ENCODE peak calls at places on chromosomes 1 and 21, in five cellular contexts. X is SK-N-SH, A is A549, Q is K562, S is GM12878. U is an unnamed sample.

GRCh38 chr1:7565099-7565750 is 205.9 kb upstream of the VAMP3 start:
- DNase-seq in X (no peak), A (no peak), Q (no peak), S (no peak), U (no peak)

GRCh38 chr1:83796409-83796808 is 202.5 kb downstream of the TTLL7 start:
- DNase-seq in X (no peak), A (no peak), Q (no peak), S (no peak), U (no peak)

GRCh38 chr1:210571356-210572334 is 242.9 kb downstream of the HHAT start:
- DNase-seq in X (peak), A (no peak), Q (no peak), S (no peak), U (no peak)

GRCh38 chr1:59455206-59455605 is 158.3 kb downstream of the FGGY start:
- DNase-seq in X (no peak), A (peak), Q (no peak), S (no peak), U (peak)

GRCh38 chr1:117209094-117209493 is 1.6 kb downstream of the VTCN1 start:
- DNase-seq in X (no peak), A (no peak), Q (no peak), S (no peak), U (no peak)

GRCh38 chr21:30345014-30345413 is 3.4 kb downstream of the KRTAP23-1 start:
- DNase-seq in X (no peak), A (no peak), Q (no peak), S (no peak), U (no peak)

GRCh38 chr1:86754265-86754974 is 50.0 kb downstream of the SH3GLB1 start:
- DNase-seq in X (no peak), A (no peak), Q (no peak), S (no peak), U (no peak)

GRCh38 chr21:42983102-42983501 is 8.7 kb downstream of the PKNOX1 start:
- DNase-seq in X (no peak), A (no peak), Q (no peak), S (no peak), U (peak)

GRCh38 chr1:217881131-217881543 is 250.0 kb downstream of the SPATA17 start:
- DNase-seq in X (no peak), A (no peak), Q (no peak), S (no peak), U (no peak)

GRCh38 chr1:176994926-176995596 is 169.5 kb downstream of the ASTN1 start:
- DNase-seq in X (no peak), A (no peak), Q (no peak), S (no peak), U (no peak)

GRCh38 chr1:180632326-180633088 is 685 bp downstream of the XPR1 start:
- DNase-seq in X (peak), A (peak), Q (peak), S (no peak), U (no peak)

GRCh38 chr1:42282867-42283583 is 52.0 kb downstream of the FOXJ3 start:
- DNase-seq in X (no peak), A (peak), Q (no peak), S (no peak), U (peak)

GRCh38 chr21:36323032-36323431 is 3.0 kb downstream of the MORC3 start:
- DNase-seq in X (no peak), A (no peak), Q (peak), S (no peak), U (peak)

GRCh38 chr1:168509875-168510594 is 33.8 kb downstream of the XCL2 start:
- DNase-seq in X (no peak), A (no peak), Q (no peak), S (peak), U (no peak)

GRCh38 chr1:149888160-149888998 is 11.0 kb upstream of the BOLA1 start:
- DNase-seq in X (peak), A (peak), Q (peak), S (peak), U (peak)

GRCh38 chr1:154221815-154222081 is 993 bp downstream of the UBAP2L start:
- DNase-seq in X (no peak), A (peak), Q (no peak), S (no peak), U (peak)

GRCh38 chr1:24070821-24071393 is 41.0 kb downstream of the MYOM3 start:
- DNase-seq in X (peak), A (peak), Q (peak), S (peak), U (peak)

GRCh38 chr1:23124259-23125026 is 44.2 kb downstream of the LUZP1 start:
- DNase-seq in X (no peak), A (no peak), Q (no peak), S (no peak), U (no peak)

GRCh38 chr1:204565617-204566582 is 49.7 kb downstream of the MDM4 start:
- DNase-seq in X (peak), A (peak), Q (peak), S (no peak), U (peak)

GRCh38 chr1:9688599-9688998 is 37.1 kb downstream of the PIK3CD start:
- DNase-seq in X (no peak), A (no peak), Q (no peak), S (no peak), U (no peak)

GRCh38 chr1:9689011-9689706 is 37.6 kb downstream of the PIK3CD start:
- DNase-seq in X (peak), A (peak), Q (peak), S (no peak), U (peak)

GRCh38 chr1:9691108-9691445 is 39.5 kb downstream of the PIK3CD start:
- DNase-seq in X (no peak), A (no peak), Q (no peak), S (no peak), U (peak)

GRCh38 chr1:9690440-9691107 is 39.0 kb downstream of the PIK3CD start:
- DNase-seq in X (no peak), A (no peak), Q (no peak), S (no peak), U (no peak)

GRCh38 chr1:9689971-9690381 is 38.4 kb downstream of the PIK3CD start:
- DNase-seq in X (peak), A (no peak), Q (peak), S (no peak), U (no peak)
- TF ChIP-seq RCOR1 in X (no peak), A (no peak), Q (no peak), S (no peak), U (no peak)

DNA sequence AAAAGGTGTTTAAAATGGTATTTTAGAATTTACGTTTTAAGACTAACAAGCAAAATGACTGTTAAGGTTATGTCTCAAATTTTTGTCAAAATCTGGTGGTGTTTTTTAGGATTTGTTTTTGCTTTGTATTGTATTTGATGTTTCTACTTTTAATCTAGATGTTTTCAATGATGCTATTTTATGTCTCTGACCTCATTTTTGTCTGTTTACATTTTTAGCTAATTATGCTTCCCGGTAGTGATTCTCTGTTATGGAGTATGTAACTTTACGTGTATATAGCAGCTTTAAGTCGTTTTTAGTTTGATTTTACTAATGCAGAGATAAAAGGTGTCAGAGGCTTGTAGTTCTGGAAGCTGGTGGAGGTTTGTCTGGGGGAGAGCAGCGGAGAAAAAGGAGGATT is 71.8 kb downstream of the PRDM2 start:
- DNase-seq in X (no peak), A (no peak), Q (no peak), S (no peak), U (no peak)
- TF ChIP-seq RCOR1 in X (no peak), A (no peak), Q (no peak), S (no peak), U (no peak)

DNA sequence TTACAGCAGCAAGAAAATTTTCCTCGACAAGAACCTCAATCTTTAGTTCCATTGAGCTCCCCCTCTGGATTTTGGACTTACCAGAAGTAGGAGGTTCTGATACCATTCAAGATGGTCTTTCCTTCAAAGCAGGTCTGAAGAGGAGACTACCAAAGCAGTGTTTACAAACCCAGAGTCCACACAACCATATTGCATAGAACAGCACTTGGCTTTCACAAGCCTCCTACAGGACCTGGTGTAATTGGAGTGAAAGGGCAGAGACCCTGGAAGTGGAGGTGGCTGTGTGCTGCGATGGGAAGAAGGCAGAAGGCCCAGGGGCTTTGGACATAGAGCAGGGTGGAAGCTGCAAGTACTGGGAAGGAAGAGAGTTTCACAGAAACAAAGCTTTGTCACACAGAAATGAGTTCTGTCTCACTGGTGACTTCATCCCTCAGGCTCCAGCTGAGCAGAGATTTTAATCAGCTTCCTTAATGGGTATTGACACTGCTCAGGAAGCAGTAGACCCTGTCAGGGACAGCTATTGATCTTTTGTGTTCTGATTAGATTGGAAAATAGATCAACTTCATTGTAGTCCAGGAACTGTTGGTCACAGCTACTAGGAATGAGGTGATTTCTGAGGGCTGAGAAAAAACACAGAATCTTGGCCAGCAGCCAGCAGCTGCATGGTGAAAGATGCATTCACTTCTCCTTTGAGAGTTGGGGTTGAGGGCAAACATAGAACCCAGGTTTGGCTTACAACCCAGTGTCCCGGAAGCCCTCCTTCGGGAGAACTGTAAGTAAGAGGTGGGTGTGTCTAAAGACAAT is 124.0 kb downstream of the SYT2 start:
- DNase-seq in X (peak), A (no peak), Q (no peak), S (peak), U (peak)
- TF ChIP-seq RCOR1 in X (no peak), A (no peak), Q (no peak), S (no peak), U (no peak)

DNA sequence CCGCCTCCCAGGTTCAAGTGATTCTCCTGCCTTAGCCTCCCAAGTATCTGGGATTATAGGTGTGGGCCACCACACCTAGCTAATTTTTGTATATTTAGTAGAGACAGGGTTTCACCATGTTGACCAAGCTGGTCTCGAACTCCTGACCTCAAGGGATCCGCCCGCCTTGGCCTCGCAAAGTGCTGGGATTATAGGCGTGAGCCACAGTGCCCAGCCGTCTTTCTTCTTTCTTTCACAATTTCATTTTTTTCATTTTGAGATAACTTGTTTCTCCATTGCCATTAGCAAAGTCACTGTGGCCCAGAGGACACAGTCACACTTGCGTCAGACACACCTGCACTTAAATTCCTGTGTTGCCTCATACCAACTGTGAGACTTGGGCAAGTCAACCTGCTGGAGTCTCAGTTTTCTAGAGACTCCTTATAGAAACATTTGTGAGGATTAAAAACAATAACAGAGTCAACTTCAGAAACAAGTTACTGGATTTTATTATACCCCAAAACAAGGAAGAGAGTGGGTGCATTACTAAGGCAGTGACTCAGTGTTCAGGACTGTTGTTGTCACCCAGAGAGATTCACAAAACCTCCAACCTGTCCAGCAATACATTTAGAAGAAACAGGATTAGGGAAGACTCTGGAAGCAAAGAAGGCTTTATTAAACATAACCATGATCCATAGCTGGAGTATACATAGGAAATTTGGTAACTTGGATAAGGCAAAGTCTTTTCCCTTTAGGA is 2.6 kb downstream of the TEDDM1 start:
- DNase-seq in X (no peak), A (no peak), Q (no peak), S (no peak), U (peak)
- TF ChIP-seq RCOR1 in X (no peak), A (no peak), Q (no peak), S (no peak), U (no peak)

GRCh38 chr1:183027031-183027430 is 3.8 kb downstream of the LAMC1 start:
- DNase-seq in X (no peak), A (no peak), Q (no peak), S (no peak), U (no peak)

GRCh38 chr1:183024352-183025337 is 1.4 kb downstream of the LAMC1 start:
- DNase-seq in X (no peak), A (no peak), Q (no peak), S (no peak), U (no peak)

GRCh38 chr1:183023601-183024351 is 556 bp downstream of the LAMC1 start:
- DNase-seq in X (peak), A (peak), Q (peak), S (no peak), U (peak)

GRCh38 chr1:183027791-183028190 is 4.6 kb downstream of the LAMC1 start:
- DNase-seq in X (no peak), A (no peak), Q (no peak), S (no peak), U (no peak)

DNA sequence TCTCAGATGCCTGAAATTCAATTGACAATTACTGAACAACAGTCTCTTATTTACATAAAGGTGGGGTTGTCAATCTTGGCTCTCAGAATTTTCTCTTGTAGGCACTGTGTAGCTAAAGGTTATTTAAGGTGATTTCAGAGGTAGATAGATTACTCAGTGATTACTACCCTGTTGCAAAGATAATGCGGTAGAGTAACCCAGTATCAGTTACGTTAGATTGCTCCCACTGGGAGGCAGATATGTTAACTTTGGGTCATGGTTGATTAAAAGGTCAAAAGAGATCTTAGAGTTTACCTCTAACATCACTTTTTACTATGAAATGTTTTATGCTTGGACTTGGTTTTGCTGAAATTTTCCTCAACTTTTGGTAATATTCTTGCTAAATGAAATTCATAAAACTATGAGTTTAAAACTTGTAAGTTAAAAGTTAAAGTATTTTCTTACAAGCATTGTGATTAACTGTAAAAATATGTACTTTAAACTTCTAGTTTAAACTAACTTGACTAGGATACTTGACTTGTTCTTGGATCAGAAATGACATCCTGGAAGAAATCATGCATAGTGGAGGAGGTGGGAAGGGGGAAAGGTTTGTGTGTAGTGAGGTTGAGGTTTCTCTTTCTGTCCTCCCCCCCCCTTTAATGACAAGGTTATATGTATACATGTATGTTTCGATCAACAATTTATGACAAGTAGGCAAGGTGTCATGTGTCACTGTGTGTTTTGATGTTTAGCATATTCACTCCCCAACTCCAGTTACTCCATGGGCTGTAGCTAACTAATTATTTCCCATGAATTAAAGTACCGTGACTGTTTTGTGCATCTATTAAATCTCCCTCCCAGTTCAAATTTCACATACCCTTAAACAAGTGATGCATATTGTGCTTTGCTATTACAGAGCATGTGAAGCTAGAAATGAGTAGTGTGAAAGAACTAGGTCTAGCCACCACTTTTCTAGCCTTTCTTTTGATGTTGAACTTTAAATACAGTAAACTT is 2.9 kb downstream of the LAMC1 start:
- DNase-seq in X (no peak), A (no peak), Q (no peak), S (peak), U (peak)
- TF ChIP-seq RCOR1 in X (no peak), A (no peak), Q (no peak), S (no peak), U (no peak)

DNA sequence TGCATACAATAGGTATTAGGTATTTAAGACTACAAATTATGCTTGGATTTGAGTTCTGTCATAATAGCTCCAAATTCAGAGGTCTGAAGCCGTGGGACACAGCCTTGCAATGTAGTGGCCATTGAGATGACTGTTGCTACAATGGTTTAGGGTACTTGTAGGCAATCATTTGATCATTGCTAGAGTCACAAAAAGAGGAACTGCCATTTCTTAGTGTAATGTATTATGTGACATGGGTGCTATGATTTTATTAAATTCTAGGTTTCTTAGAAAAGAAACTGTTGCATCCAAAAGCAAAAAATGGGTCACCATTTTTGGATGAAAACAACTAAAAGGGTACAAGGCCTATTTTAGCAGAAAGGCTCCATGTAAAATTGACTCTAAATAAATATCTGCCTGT is 129.9 kb upstream of the ZNF644 start:
- DNase-seq in X (no peak), A (no peak), Q (no peak), S (no peak), U (no peak)
- TF ChIP-seq RCOR1 in X (no peak), A (no peak), Q (no peak), S (no peak), U (no peak)

DNA sequence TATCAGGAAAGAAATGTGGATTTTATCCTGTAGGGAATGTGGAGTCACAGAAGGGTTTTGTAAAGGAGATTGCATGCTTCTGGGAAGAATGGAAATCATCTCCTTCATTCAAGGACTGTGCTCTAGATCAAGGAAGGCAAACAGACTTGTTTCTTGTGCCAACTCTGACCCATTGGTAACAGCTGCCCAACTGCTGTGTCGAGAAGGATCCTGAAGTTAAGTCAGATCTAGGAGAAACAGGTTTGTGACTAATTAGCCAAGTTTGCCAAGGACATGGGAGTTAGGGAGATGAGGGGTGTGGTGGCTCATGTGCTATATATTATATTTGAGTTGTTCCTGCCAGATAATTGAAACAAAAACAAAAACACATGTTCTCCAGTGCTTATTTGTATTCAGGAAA is 251.2 kb upstream of the USP24 start:
- DNase-seq in X (no peak), A (no peak), Q (no peak), S (no peak), U (no peak)
- TF ChIP-seq RCOR1 in X (no peak), A (no peak), Q (no peak), S (no peak), U (no peak)

GRCh38 chr1:229975047-229975446 is 92.0 kb upstream of the GALNT2 start:
- DNase-seq in X (no peak), A (no peak), Q (no peak), S (no peak), U (no peak)

GRCh38 chr1:229971141-229971540 is 95.9 kb upstream of the GALNT2 start:
- DNase-seq in X (no peak), A (no peak), Q (no peak), S (no peak), U (no peak)

GRCh38 chr1:229970714-229971113 is 96.3 kb upstream of the GALNT2 start:
- DNase-seq in X (no peak), A (no peak), Q (no peak), S (no peak), U (no peak)

GRCh38 chr1:229973297-229973612 is 93.8 kb upstream of the GALNT2 start:
- DNase-seq in X (no peak), A (no peak), Q (no peak), S (no peak), U (no peak)

DNA sequence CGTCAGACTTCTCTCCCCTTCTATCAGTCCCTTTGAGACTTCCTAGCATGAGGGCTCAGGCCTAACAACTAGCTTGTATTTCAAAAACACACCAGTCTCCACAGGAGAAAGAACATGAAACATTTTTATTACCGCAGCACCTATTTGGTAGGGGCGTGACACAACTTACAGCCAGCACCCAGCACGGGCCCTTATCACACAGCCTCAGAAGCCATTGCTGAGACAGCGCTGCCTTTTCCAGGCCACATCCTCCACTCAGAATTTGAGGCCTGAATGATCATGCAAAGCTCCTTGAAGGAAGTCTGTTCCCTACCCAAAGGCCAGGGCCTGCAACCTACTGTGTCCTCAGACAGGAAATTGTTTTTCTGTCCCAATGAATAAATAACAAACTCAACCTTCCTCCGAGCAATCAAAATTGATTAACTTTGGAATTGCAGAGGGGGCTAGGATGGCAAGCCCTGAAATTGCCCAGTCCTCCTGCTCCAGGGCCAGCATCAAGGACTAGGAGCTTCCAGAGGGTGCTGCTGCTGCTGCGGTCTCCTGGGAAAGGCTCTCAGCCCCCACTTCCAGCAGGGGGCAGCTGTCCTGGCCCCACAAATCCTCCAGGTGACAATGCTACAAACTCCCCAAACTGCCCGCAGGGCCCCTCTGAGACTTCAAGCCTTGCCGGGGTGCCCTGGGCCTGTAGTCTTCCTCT is 94.3 kb upstream of the GALNT2 start:
- DNase-seq in X (peak), A (peak), Q (peak), S (no peak), U (no peak)
- TF ChIP-seq RCOR1 in X (no peak), A (no peak), Q (no peak), S (no peak), U (no peak)

U was measured in IMR-90.